ENCODE peak calls at places on chromosomes 5 and 9, in nine cellular contexts. Q is WTC11; W is stomach; T is ascending aorta; M is PC-9; Y is stimulated activated CD4-positive, alpha-beta T cell treated with anti-CD3 and anti-CD28 coated beads, Interleukin-4, amount 100 ng/mL, for 24 hours; S is kidney epithelial cell; I is dorsolateral prefrontal cortex; J is KBM-7. L is an unnamed sample.

GRCh38 chr9:95157491-95158151 is 159.9 kb downstream of the FANCC start:
- DNase-seq in Q (no peak), W (no peak), T (no peak), M (no peak), Y (no peak), S (no peak), I (no peak), J (peak), L (no peak)

GRCh38 chr9:110536802-110537201 is 42.7 kb downstream of the SVEP1 start:
- DNase-seq in Q (no peak), W (no peak), T (no peak), M (peak), Y (no peak), S (no peak), I (no peak), J (no peak), L (no peak)

GRCh38 chr5:143337946-143338345 is 65.5 kb downstream of the NR3C1 start:
- DNase-seq in Q (no peak), W (no peak), T (no peak), M (no peak), Y (no peak), S (no peak), I (no peak), J (no peak), L (no peak)

GRCh38 chr9:136053757-136054142 is 41.3 kb downstream of the NACC2 start:
- DNase-seq in Q (no peak), W (no peak), T (no peak), M (no peak), Y (no peak), S (no peak), I (no peak), J (no peak), L (no peak)

GRCh38 chr9:37618817-37619216 is 26.4 kb upstream of the TOMM5 start:
- DNase-seq in Q (no peak), W (no peak), T (no peak), M (no peak), Y (no peak), S (no peak), I (no peak), J (no peak), L (no peak)

GRCh38 chr9:88533951-88534455 is 975 bp upstream of the NXNL2 start:
- DNase-seq in Q (peak), W (peak), T (no peak), M (peak), Y (no peak), S (no peak), I (no peak), J (peak), L (no peak)

GRCh38 chr9:88645869-88646204 is 110.9 kb downstream of the NXNL2 start:
- DNase-seq in Q (no peak), W (no peak), T (no peak), M (no peak), Y (no peak), S (no peak), I (no peak), J (no peak), L (no peak)

GRCh38 chr5:43573058-43573457 is 16.2 kb upstream of the PAIP1 start:
- DNase-seq in Q (no peak), W (no peak), T (no peak), M (no peak), Y (no peak), S (no peak), I (no peak), J (no peak), L (no peak)

GRCh38 chr5:136538534-136538933 is 173.2 kb upstream of the TRPC7 start:
- DNase-seq in Q (no peak), W (no peak), T (no peak), M (peak), Y (no peak), S (no peak), I (no peak), J (no peak), L (no peak)

GRCh38 chr9:14812806-14813205 is 90.3 kb upstream of the CER1 start:
- DNase-seq in Q (no peak), W (no peak), T (no peak), M (no peak), Y (no peak), S (no peak), I (no peak), J (no peak), L (no peak)

GRCh38 chr9:77714077-77714549 is 66.0 kb upstream of the GNA14 start:
- DNase-seq in Q (no peak), W (no peak), T (no peak), M (no peak), Y (no peak), S (no peak), I (no peak), J (no peak), L (no peak)

GRCh38 chr5:91079037-91079436 is 304.1 kb downstream of the ARRDC3 start:
- DNase-seq in Q (no peak), W (no peak), T (no peak), M (no peak), Y (no peak), S (peak), I (no peak), J (no peak), L (no peak)

L was measured in OCI-LY7.